ENCODE peak calls at places on chromosomes 7 and 10, in eight cellular contexts. H is RCC 7860, Z is posterior cingulate gyrus, T is HEK293T, F is AG08395, D is Calu3, J is A549, N is A172. W is an unnamed sample.

GRCh38 chr10:33370434-33370930 is 36.0 kb upstream of the NRP1 start:
- DNase-seq in H (no peak), Z (no peak), T (no peak), F (no peak), D (no peak), J (no peak), N (no peak), W (no peak)

GRCh38 chr7:30969604-30969970 is 5.8 kb downstream of the GHRHR start:
- DNase-seq in H (no peak), Z (peak), T (no peak), F (no peak), D (no peak), J (no peak), N (no peak), W (no peak)

GRCh38 chr7:89685287-89685686 is 469.0 kb upstream of the STEAP1 start:
- DNase-seq in H (no peak), Z (no peak), T (no peak), F (no peak), D (no peak), J (no peak), N (no peak), W (no peak)

GRCh38 chr7:37354661-37355131 is 94.0 kb downstream of the ELMO1 start:
- DNase-seq in H (no peak), Z (peak), T (peak), F (no peak), D (peak), J (no peak), N (peak), W (no peak)

GRCh38 chr10:97514344-97514743 is 15.6 kb downstream of the UBTD1 start:
- DNase-seq in H (no peak), Z (no peak), T (no peak), F (no peak), D (no peak), J (no peak), N (no peak), W (no peak)

GRCh38 chr7:132400667-132401142 is 175.6 kb downstream of the PLXNA4 start:
- DNase-seq in H (no peak), Z (no peak), T (no peak), F (peak), D (no peak), J (no peak), N (no peak), W (no peak)

GRCh38 chr7:22781230-22781711 is 41.4 kb downstream of the TOMM7 start:
- DNase-seq in H (peak), Z (no peak), T (no peak), F (peak), D (no peak), J (no peak), N (peak), W (no peak)

GRCh38 chr7:26187380-26188290 is 12.9 kb downstream of the HNRNPA2B1 start:
- DNase-seq in H (no peak), Z (peak), T (no peak), F (no peak), D (no peak), J (no peak), N (no peak), W (no peak)

GRCh38 chr10:100637785-100638184 is 102.0 kb downstream of the HIF1AN start:
- DNase-seq in H (peak), Z (peak), T (peak), F (no peak), D (peak), J (peak), N (peak), W (peak)

GRCh38 chr7:117384693-117385092 is 42.6 kb downstream of the ASZ1 start:
- DNase-seq in H (no peak), Z (no peak), T (no peak), F (no peak), D (no peak), J (peak), N (no peak), W (no peak)